ENCODE peak calls at places on chromosomes 7 and 10, in four cellular contexts. O is nephron progenitor cell, X is GM12865, A is OCI-LY7. R is an unnamed sample.
A peak's percentile ranks its signal among the peaks of the same experiment; 100 is the strongest.

GRCh38 chr10:88791924-88792323 is 10.6 kb upstream of the LIPM start:
- DNase-seq in O (peak; percentile 28), X (peak; percentile 64), A (peak; percentile 8), R (peak; percentile 41)

GRCh38 chr10:74926791-74927585 is 100.6 kb downstream of the KAT6B start:
- DNase-seq in X (no peak), A (no peak), O (no peak), R (no peak)

GRCh38 chr10:122232781-122233180 is 38.3 kb upstream of the BTBD16 start:
- DNase-seq in O (no peak), X (no peak), A (no peak), R (no peak)

GRCh38 chr7:90209776-90210175 is 1.8 kb upstream of the STEAP2 start:
- DNase-seq in X (no peak), O (no peak), A (no peak), R (no peak)

GRCh38 chr7:50308301-50309129 is 4.0 kb downstream of the IKZF1 start:
- DNase-seq in O (no peak), X (peak; percentile 53), A (peak; percentile 73), R (peak; percentile 67)

GRCh38 chr10:15344876-15345285 is 26.2 kb downstream of the FAM171A1 start:
- DNase-seq in X (no peak), O (no peak), A (no peak), R (no peak)

GRCh38 chr7:130486114-130486962 is 5.5 kb upstream of the MEST start:
- DNase-seq in A (peak; percentile 69), O (peak; percentile 69), X (peak; percentile 85), R (no peak)

GRCh38 chr10:99285846-99286245 is 43.3 kb upstream of the CNNM1 start:
- DNase-seq in X (no peak), O (no peak), A (no peak), R (no peak)

GRCh38 chr10:14116021-14116420 is 214.7 kb downstream of the FRMD4A start:
- DNase-seq in X (peak; percentile 39), O (no peak), A (no peak), R (no peak)

GRCh38 chr7:91913612-91914011 is 27.1 kb upstream of the AKAP9 start:
- DNase-seq in A (no peak), O (no peak), X (no peak), R (no peak)

GRCh38 chr7:118662266-118662665 is 437.8 kb downstream of the ANKRD7 start:
- DNase-seq in O (no peak), X (no peak), A (no peak), R (no peak)

GRCh38 chr7:37491919-37492694 is 43.4 kb upstream of the ELMO1 start:
- DNase-seq in O (peak; percentile 67), A (no peak), X (no peak), R (no peak)

GRCh38 chr10:133239990-133240389 is 2.3 kb downstream of the VENTX start:
- DNase-seq in A (no peak), O (no peak), X (no peak), R (no peak)

GRCh38 chr7:8637322-8637721 is 203.9 kb downstream of the NXPH1 start:
- DNase-seq in O (no peak), A (no peak), X (no peak), R (no peak)

GRCh38 chr7:48045205-48045765 is 9.9 kb downstream of the C7orf57 start:
- DNase-seq in X (no peak), O (no peak), A (no peak), R (peak; percentile 45)

GRCh38 chr7:138089080-138089901 is 13.0 kb downstream of the AKR1D1 start:
- DNase-seq in A (no peak), O (no peak), X (no peak), R (no peak)

GRCh38 chr10:93445097-93445960 is 36.8 kb downstream of the MYOF start:
- DNase-seq in X (peak; percentile 67), O (peak; percentile 87), A (peak; percentile 14), R (no peak)

GRCh38 chr10:25082276-25083204 is 66.1 kb downstream of the THNSL1 start:
- DNase-seq in O (peak; percentile 7), A (no peak), X (no peak), R (no peak)

GRCh38 chr7:148242271-148242801 is 348.2 kb upstream of the C7orf33 start:
- DNase-seq in X (peak; percentile 56), O (peak; percentile 26), A (peak; percentile 37), R (peak; percentile 26)

GRCh38 chr10:50614444-50615137 is 9.2 kb downstream of the SGMS1 start:
- DNase-seq in O (peak; percentile 29), A (peak; percentile 61), X (peak; percentile 71), R (no peak)

GRCh38 chr7:45987521-45988290 is 66.6 kb upstream of the IGFBP3 start:
- DNase-seq in X (no peak), O (no peak), A (no peak), R (no peak)

GRCh38 chr7:151699147-151699546 is 177.8 kb downstream of the PRKAG2 start:
- DNase-seq in A (no peak), X (no peak), O (no peak), R (no peak)

GRCh38 chr7:28002638-28003037 is 178.0 kb downstream of the JAZF1 start:
- DNase-seq in X (no peak), A (peak; percentile 8), O (no peak), R (peak; percentile 22)

GRCh38 chr7:151124205-151124880 is 38.1 kb downstream of the AGAP3 start:
- DNase-seq in A (no peak), X (no peak), O (no peak), R (no peak)

GRCh38 chr10:131855396-131855762 is 45.4 kb upstream of the PPP2R2D start:
- DNase-seq in O (no peak), X (no peak), A (no peak), R (no peak)

GRCh38 chr7:50304158-50304910 is at the start of gene IKZF1:
- DNase-seq in A (peak; percentile 70), X (peak; percentile 60), O (peak; percentile 59), R (peak; percentile 39)

GRCh38 chr7:5997210-5997808 is 11.5 kb downstream of the PMS2 start:
- DNase-seq in X (peak; percentile 70), O (peak; percentile 15), A (peak; percentile 75), R (peak; percentile 55)

GRCh38 chr7:74256446-74257408 is 2.5 kb upstream of the RFC2 start:
- DNase-seq in X (peak; percentile 55), A (no peak), O (no peak), R (no peak)

GRCh38 chr10:77873558-77874380 is 52.8 kb downstream of the DLG5 start:
- DNase-seq in A (peak; percentile 85), O (no peak), X (peak; percentile 90), R (no peak)

GRCh38 chr10:128047991-128048826 is 78.0 kb downstream of the MKI67 start:
- DNase-seq in O (no peak), X (peak; percentile 59), A (peak; percentile 74), R (peak; percentile 53)

GRCh38 chr7:94323872-94324271 is 70.8 kb upstream of the COL1A2 start:
- DNase-seq in O (no peak), X (no peak), A (no peak), R (no peak)